ENCODE peak calls at places on chromosome 7, in five cellular contexts. M, J, N, X and F are unnamed samples.

GRCh38 chr7:19128856-19129255 is 11.4 kb upstream of the TWIST1 start:
- DNase-seq in M (no peak), J (no peak), N (no peak), X (no peak), F (no peak)

GRCh38 chr7:112898432-112899290 is 108.5 kb upstream of the TMEM168 start:
- DNase-seq in M (peak), J (peak), N (peak), X (peak), F (peak)

GRCh38 chr7:3825491-3825890 is 524.4 kb downstream of the SDK1 start:
- DNase-seq in M (no peak), J (peak), N (no peak), X (no peak), F (no peak)

GRCh38 chr7:70595741-70596574 is 536.0 kb upstream of the GALNT17 start:
- DNase-seq in M (no peak), J (no peak), N (no peak), X (no peak), F (no peak)

GRCh38 chr7:151482883-151483699 is 36.6 kb downstream of the RHEB start:
- DNase-seq in M (no peak), J (no peak), N (no peak), X (no peak), F (no peak)

GRCh38 chr7:27826347-27826746 is 86.4 kb downstream of the TAX1BP1 start:
- DNase-seq in M (no peak), J (no peak), N (no peak), X (no peak), F (no peak)

GRCh38 chr7:157963526-157963925 is 624.1 kb downstream of the PTPRN2 start:
- DNase-seq in M (no peak), J (no peak), N (no peak), X (no peak), F (no peak)

GRCh38 chr7:24729365-24730017 is 27.8 kb downstream of the GSDME start:
- DNase-seq in M (no peak), J (no peak), N (no peak), X (no peak), F (no peak)

GRCh38 chr7:128035712-128036111 is 4.5 kb upstream of the LRRC4 start:
- DNase-seq in M (peak), J (no peak), N (no peak), X (peak), F (no peak)

DNA sequence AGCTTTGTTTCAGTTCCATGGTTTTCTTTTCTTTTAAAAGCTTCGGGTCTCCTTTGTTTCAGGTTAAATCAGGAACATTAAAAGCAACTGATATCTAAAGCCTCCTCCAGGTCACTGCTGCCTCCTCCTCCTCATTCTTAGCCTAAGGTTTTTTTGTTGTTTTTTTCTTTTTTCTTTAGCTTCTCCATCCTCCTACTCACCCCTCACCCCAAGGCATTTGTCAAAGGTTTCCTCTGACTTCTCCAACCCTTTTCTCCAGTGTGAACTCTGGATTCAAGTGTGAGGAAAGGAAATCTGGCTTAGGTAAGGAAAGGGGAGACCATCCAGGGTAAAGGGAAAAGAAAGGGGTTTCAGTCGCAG is 420.1 kb upstream of the NFE2L3 start:
- DNase-seq in M (no peak), J (no peak), N (no peak), X (no peak), F (no peak)
- TF ChIP-seq ZNF274 in M (no peak), J (no peak), N (no peak), X (no peak), F (no peak)

GRCh38 chr7:2710256-2710655 is 22.3 kb downstream of the AMZ1 start:
- DNase-seq in M (no peak), J (no peak), N (no peak), X (no peak), F (no peak)

GRCh38 chr7:2711895-2712675 is 24.1 kb downstream of the AMZ1 start:
- DNase-seq in M (no peak), J (no peak), N (no peak), X (no peak), F (no peak)

GRCh38 chr7:2708547-2709310 is 20.7 kb downstream of the AMZ1 start:
- DNase-seq in M (no peak), J (no peak), N (no peak), X (no peak), F (no peak)

GRCh38 chr7:2709553-2710165 is 21.7 kb downstream of the AMZ1 start:
- DNase-seq in M (peak), J (peak), N (peak), X (peak), F (peak)

GRCh38 chr7:2710901-2711551 is 23.0 kb downstream of the AMZ1 start:
- DNase-seq in M (no peak), J (no peak), N (no peak), X (no peak), F (no peak)
- TF ChIP-seq ZNF274 in M (no peak), J (no peak), N (no peak), X (no peak), F (no peak)

GRCh38 chr7:875476-876076 is 778 bp upstream of the GET4 start:
- DNase-seq in M (no peak), J (no peak), N (no peak), X (no peak), F (no peak)
- TF ChIP-seq ZNF274 in M (no peak), J (no peak), N (no peak), X (no peak), F (no peak)

GRCh38 chr7:16092711-16093110 is 328.6 kb downstream of the CRPPA start:
- DNase-seq in M (no peak), J (no peak), N (no peak), X (no peak), F (no peak)
- TF ChIP-seq ZNF274 in M (no peak), J (no peak), N (no peak), X (no peak), F (no peak)